ENCODE peak calls at places on chromosome 16, in eight cellular contexts. L is NCI-H2171 treated with DMSO at 0.1 percent for 48 hours, E is activated gamma-delta T cell treated with Interleukin-2 at 50 U/mL for 16 hours, J is fibroblast of mammary gland, Z is right lobe of liver, I is body of pancreas, V is adrenal gland, M is breast epithelium. F is an unnamed sample.

GRCh38 chr16:91484-91883 is 13.5 kb downstream of the MPG start:
- DNase-seq in L (peak), E (no peak), J (peak), Z (no peak), I (no peak), V (peak), M (no peak), F (no peak)

GRCh38 chr16:84084570-84085270 is 32.0 kb downstream of the MBTPS1 start:
- DNase-seq in L (peak), E (peak), J (peak), Z (peak), I (peak), V (peak), M (peak), F (no peak)

GRCh38 chr16:89536886-89537548 is 23.5 kb upstream of the RPL13 start:
- DNase-seq in L (no peak), E (no peak), J (no peak), Z (no peak), I (no peak), V (no peak), M (no peak), F (no peak)

GRCh38 chr16:19886061-19886792 is 1.6 kb upstream of the GPRC5B start:
- DNase-seq in L (peak), E (peak), J (peak), Z (peak), I (peak), V (peak), M (peak), F (peak)

GRCh38 chr16:47778106-47778803 is 317.1 kb downstream of the PHKB start:
- DNase-seq in L (no peak), E (no peak), J (peak), Z (no peak), I (no peak), V (no peak), M (no peak), F (no peak)

GRCh38 chr16:26263406-26263805 is 571.6 kb downstream of the HS3ST4 start:
- DNase-seq in L (no peak), E (no peak), J (no peak), Z (no peak), I (no peak), V (no peak), M (no peak), F (no peak)

GRCh38 chr16:5228369-5228768 is 130.8 kb upstream of the EEF2KMT start:
- DNase-seq in L (no peak), E (no peak), J (no peak), Z (no peak), I (no peak), V (no peak), M (no peak), F (no peak)

GRCh38 chr16:10957771-10958486 is 13.6 kb downstream of the CLEC16A start:
- DNase-seq in L (no peak), E (no peak), J (peak), Z (no peak), I (no peak), V (no peak), M (peak), F (no peak)

GRCh38 chr16:49596699-49597291 is 223.2 kb downstream of the C16orf78 start:
- DNase-seq in L (no peak), E (no peak), J (no peak), Z (no peak), I (no peak), V (peak), M (no peak), F (no peak)

GRCh38 chr16:56547120-56547948 is 17.5 kb upstream of the MT4 start:
- DNase-seq in L (no peak), E (no peak), J (peak), Z (no peak), I (no peak), V (peak), M (no peak), F (no peak)

GRCh38 chr16:31071861-31072260 is 2.2 kb downstream of the ZNF668 start:
- DNase-seq in L (no peak), E (no peak), J (peak), Z (no peak), I (no peak), V (no peak), M (no peak), F (no peak)

GRCh38 chr16:4696172-4696904 is 3.0 kb downstream of the NUDT16L1 start:
- DNase-seq in L (no peak), E (no peak), J (peak), Z (no peak), I (no peak), V (no peak), M (no peak), F (no peak)

GRCh38 chr16:58464047-58464915 is 35.7 kb upstream of the NDRG4 start:
- DNase-seq in L (peak), E (no peak), J (no peak), Z (peak), I (peak), V (peak), M (no peak), F (no peak)

GRCh38 chr16:66286527-66286926 is 80.0 kb upstream of the CDH5 start:
- DNase-seq in L (no peak), E (no peak), J (no peak), Z (no peak), I (peak), V (peak), M (peak), F (no peak)

GRCh38 chr16:46775214-46775613 is 27.1 kb upstream of the MYLK3 start:
- DNase-seq in L (no peak), E (no peak), J (no peak), Z (no peak), I (no peak), V (no peak), M (no peak), F (no peak)

GRCh38 chr16:24626251-24626650 is 86.9 kb downstream of the RBBP6 start:
- DNase-seq in L (no peak), E (no peak), J (peak), Z (no peak), I (no peak), V (no peak), M (no peak), F (no peak)

GRCh38 chr16:739560-740458 is 988 bp downstream of the CIAO3 start:
- DNase-seq in L (no peak), E (no peak), J (no peak), Z (no peak), I (no peak), V (peak), M (no peak), F (no peak)

GRCh38 chr16:84730406-84731106 is 30.8 kb downstream of the USP10 start:
- DNase-seq in L (peak), E (peak), J (peak), Z (peak), I (peak), V (peak), M (no peak), F (peak)

GRCh38 chr16:31377210-31377903 is 15.8 kb upstream of the ITGAD start:
- DNase-seq in L (no peak), E (peak), J (no peak), Z (no peak), I (peak), V (no peak), M (no peak), F (no peak)

GRCh38 chr16:4673387-4674046 is 19.8 kb upstream of the NUDT16L1 start:
- DNase-seq in L (no peak), E (no peak), J (no peak), Z (no peak), I (no peak), V (no peak), M (no peak), F (no peak)

F was measured in tibial artery.